ENCODE peak calls at places on chromosome 1, in eight cellular contexts. V is upper lobe of right lung, I is heart left ventricle, H is HL-60, B is A549, Z is esophagus squamous epithelium, W is heart right ventricle, L is IMR-90. E is an unnamed sample.
A peak's percentile ranks its signal among the peaks of the same experiment; 100 is the strongest.

GRCh38 chr1:58689167-58689566 is 10.7 kb downstream of the MYSM1 start:
- DNase-seq in I (no peak), W (no peak), V (no peak), L (no peak), Z (no peak), B (no peak), H (no peak), E (no peak)

GRCh38 chr1:75614455-75615379 is 3.8 kb upstream of the SLC44A5 start:
- DNase-seq in H (no peak), V (peak; percentile 65), L (peak; percentile 4), I (peak; percentile 27), B (peak; percentile 53), Z (no peak), W (peak; percentile 30), E (peak; percentile 57)

GRCh38 chr1:205538211-205538840 is 33.9 kb downstream of the CDK18 start:
- DNase-seq in L (peak; percentile 13), V (no peak), Z (no peak), B (no peak), I (peak; percentile 17), W (no peak), H (no peak), E (no peak)

GRCh38 chr1:246797157-246797556 is 72.9 kb downstream of the SCCPDH start:
- DNase-seq in L (no peak), Z (no peak), I (no peak), H (no peak), V (no peak), W (no peak), B (no peak), E (no peak)

GRCh38 chr1:89754518-89754917 is 66.3 kb upstream of the LRRC8D start:
- DNase-seq in L (peak; percentile 63), H (peak; percentile 24), W (no peak), I (no peak), Z (no peak), B (no peak), V (no peak), E (peak; percentile 26)

GRCh38 chr1:96581786-96582185 is 139.8 kb upstream of the PTBP2 start:
- DNase-seq in L (no peak), I (no peak), B (no peak), Z (no peak), W (no peak), V (no peak), H (no peak), E (no peak)

GRCh38 chr1:165144757-165145397 is 211.6 kb downstream of the LMX1A start:
- DNase-seq in Z (no peak), I (peak; percentile 33), L (peak; percentile 44), H (no peak), B (peak; percentile 51), V (no peak), W (peak; percentile 36), E (peak; percentile 53)

GRCh38 chr1:76302711-76303347 is 228.3 kb downstream of the ST6GALNAC3 start:
- DNase-seq in L (peak; percentile 1), Z (no peak), V (no peak), I (no peak), W (no peak), B (no peak), H (no peak), E (no peak)

GRCh38 chr1:52842643-52843310 is at the start of gene ZYG11A:
- DNase-seq in Z (no peak), I (peak; percentile 33), V (peak; percentile 73), W (peak; percentile 38), B (peak; percentile 91), H (peak; percentile 26), L (peak; percentile 77), E (peak; percentile 27)

GRCh38 chr1:248404024-248404423 is 1.2 kb downstream of the OR2T1 start:
- DNase-seq in L (peak; percentile 19), H (peak; percentile 47), I (no peak), W (no peak), B (peak; percentile 30), V (no peak), Z (peak; percentile 83), E (no peak)

GRCh38 chr1:161258439-161259386 is at the start of gene PCP4L1:
- DNase-seq in Z (no peak), B (peak; percentile 59), H (no peak), L (peak; percentile 33), I (peak; percentile 48), V (peak; percentile 84), W (peak; percentile 41), E (peak; percentile 73)

GRCh38 chr1:155777541-155777940 is 79.5 kb downstream of the GON4L start:
- DNase-seq in I (no peak), H (no peak), W (no peak), L (no peak), V (no peak), B (no peak), Z (no peak), E (no peak)

DNA sequence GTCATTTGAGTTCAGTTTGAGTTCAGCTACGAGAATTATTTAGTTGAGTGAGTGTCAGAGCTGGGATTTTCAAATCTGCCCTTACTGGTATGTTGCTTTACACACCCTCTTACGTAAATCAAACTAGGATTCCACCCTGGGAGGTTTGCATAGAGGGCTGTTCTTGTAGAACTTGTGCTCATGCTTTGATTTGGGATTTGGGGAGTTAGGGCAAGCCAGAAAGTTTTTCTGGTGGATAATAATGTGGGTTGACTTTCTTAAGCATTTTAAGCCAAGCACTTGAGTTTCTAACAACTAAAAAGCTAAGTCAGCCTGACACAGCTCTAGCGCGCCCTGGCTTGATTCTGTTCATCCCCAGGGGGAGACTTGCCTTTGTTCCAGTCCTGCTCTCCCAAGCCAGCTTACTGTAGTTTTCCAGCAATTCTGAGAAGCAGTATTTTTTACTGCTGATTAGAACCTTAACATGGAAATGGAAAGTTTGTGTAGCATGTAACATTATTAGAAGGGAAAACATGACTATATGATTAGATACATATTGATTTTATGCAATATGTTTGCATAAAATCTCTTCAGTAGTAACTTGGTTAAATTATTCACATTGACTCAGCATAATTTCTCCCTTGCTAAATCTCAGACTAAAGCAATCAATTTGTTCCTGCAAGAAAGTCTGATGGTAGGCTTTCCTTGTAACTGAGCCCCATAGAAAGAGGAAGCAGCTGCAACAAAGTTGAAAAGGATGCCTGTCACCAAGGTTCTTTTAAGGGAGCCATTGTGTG is 11.1 kb upstream of the PGD start:
- DNase-seq in V (no peak), Z (no peak), I (peak; percentile 43), L (peak; percentile 82), W (peak; percentile 51), H (peak; percentile 97), B (peak; percentile 97), E (no peak)
- TF ChIP-seq CTCF in V (no peak), Z (no peak), I (no peak), L (peak; percentile 27), W (no peak), H (no peak), B (no peak), E (no peak)

GRCh38 chr1:47760248-47760629 is 236.9 kb downstream of the TRABD2B start:
- DNase-seq in V (no peak), H (no peak), Z (no peak), W (no peak), I (no peak), L (no peak), B (no peak), E (no peak)

GRCh38 chr1:47758341-47759237 is 238.6 kb downstream of the TRABD2B start:
- DNase-seq in I (peak; percentile 39), Z (no peak), H (no peak), B (peak; percentile 2), L (no peak), W (no peak), V (no peak), E (peak; percentile 9)

GRCh38 chr1:47761974-47762373 is 235.2 kb downstream of the TRABD2B start:
- DNase-seq in Z (no peak), L (no peak), H (no peak), I (no peak), W (no peak), V (no peak), B (no peak), E (no peak)

GRCh38 chr1:47761201-47761930 is 235.8 kb downstream of the TRABD2B start:
- DNase-seq in W (no peak), L (no peak), V (no peak), H (no peak), I (no peak), Z (no peak), B (no peak), E (no peak)

DNA sequence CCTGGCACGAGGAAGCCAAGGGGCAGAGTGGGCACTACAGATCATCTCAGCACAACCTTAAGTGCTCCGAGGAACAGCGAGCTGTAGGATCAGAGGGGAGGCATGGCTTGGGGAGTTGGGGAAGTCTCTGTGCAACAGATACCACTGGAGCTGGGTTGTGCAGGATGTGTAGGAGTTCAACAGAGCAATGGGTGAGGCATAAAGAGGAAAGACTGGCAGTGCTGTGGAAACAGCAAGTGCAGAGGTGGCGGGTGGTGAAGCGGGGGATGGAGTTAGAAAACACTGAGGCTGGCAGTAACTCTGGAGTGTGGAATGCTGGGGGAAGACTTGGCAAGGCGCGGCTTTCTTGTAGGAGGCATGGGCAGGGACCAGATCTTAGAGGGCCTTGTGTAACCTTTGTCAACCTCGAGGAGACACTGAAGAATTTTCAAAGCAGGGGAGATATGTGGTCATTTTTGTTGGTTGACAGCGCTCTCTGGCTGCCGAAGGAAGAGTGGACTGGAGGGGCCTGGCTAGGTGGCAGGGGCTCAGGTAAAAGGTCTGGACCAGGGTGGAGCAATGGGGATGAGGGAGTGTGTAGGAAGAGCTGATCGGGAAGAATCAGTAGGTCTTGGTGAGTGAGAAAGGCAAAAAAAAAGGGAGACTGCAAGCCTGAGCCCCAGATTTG is 237.5 kb downstream of the TRABD2B start:
- DNase-seq in W (no peak), I (no peak), V (no peak), Z (no peak), H (no peak), B (no peak), L (no peak), E (no peak)
- TF ChIP-seq CTCF in W (no peak), I (no peak), V (no peak), Z (no peak), H (no peak), B (no peak), L (no peak), E (no peak)

DNA sequence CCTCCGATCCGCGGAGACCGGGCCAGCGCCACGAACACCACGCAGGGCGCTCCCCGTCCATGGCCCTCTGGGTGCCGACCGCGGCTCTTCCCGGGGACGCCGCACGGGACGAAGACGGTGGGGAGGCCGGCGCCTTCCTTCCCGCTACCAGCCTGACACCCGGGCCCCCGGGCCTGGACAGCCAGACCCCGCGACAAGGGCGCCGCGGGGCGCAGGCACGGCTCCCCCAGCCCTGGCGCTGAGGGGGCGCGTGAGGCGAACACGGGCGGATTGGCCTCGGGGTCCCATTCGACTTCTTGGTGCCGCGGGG is 629 bp upstream of the NOC2L start:
- DNase-seq in B (no peak), V (no peak), H (no peak), W (no peak), I (no peak), Z (no peak), L (no peak), E (no peak)
- TF ChIP-seq CTCF in B (no peak), V (no peak), H (no peak), W (no peak), I (no peak), Z (no peak), L (no peak), E (no peak)

DNA sequence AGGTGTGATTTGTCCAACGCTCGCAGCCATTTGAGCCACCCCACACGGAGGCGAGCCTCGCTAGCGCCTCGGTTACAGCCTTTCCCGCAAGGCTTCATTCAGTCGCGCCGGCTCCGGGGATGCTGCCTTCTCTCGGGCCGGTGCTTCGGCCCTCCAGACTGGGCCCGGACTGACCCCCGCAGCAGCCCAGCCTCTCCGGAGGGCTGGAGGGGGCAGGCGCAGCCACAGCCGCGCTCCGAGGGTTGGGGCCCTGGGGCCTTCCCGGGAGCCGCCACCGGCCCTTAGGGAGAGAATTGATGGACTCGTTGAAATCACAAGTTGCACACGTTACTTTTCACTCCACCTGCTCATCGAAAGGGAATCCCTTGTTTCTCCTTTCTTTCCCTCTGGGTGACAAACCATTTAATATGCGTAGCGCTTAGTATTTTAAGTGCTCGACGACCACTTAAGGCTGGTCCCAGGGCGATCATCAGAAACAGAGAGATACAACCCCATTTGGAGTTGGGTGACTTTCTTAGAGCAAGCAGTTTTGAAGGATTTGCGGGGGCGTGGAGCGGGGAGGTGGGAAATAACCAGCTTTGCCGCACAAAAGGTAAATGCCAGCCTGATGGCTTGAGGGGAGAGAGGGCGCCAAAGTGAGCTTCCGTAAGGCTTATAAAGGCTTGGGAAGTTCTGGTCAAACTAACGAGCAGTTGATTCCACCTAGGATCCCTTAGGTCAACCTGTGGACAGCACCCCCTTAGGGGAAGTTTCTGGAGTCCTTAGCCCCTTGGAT is 24.6 kb upstream of the ENAH start:
- DNase-seq in W (no peak), L (no peak), H (no peak), Z (no peak), I (no peak), B (no peak), V (no peak), E (no peak)
- TF ChIP-seq CTCF in W (no peak), L (no peak), H (no peak), Z (no peak), I (no peak), B (no peak), V (no peak), E (no peak)